ENCODE peak calls at places on chromosomes 4 and X, in five cellular contexts. Q, N, B, U and A are unnamed samples.

GRCh38 chr4:156830356-156830755 is 141.2 kb downstream of the PDGFC start:
- DNase-seq in Q (no peak), N (no peak), B (no peak), U (no peak), A (no peak)

GRCh38 chr4:41644288-41644914 is 104.1 kb downstream of the PHOX2B start:
- DNase-seq in Q (peak; percentile 63), N (peak; percentile 87), B (peak; percentile 86), U (peak; percentile 77), A (peak; percentile 80)

GRCh38 chr4:168273838-168274237 is 44.7 kb downstream of the DDX60 start:
- DNase-seq in Q (no peak), N (no peak), B (no peak), U (no peak), A (no peak)

GRCh38 chrX:130085551-130085986 is 24.7 kb downstream of the ELF4 start:
- DNase-seq in Q (no peak), N (no peak), B (no peak), U (no peak), A (no peak)

GRCh38 chr4:58138786-58139185 is 1028.6 kb upstream of the IGFBP7 start:
- DNase-seq in Q (no peak), N (no peak), B (no peak), U (no peak), A (no peak)

GRCh38 chrX:150476183-150476699 is 92.2 kb upstream of the MTM1 start:
- DNase-seq in Q (no peak), N (no peak), B (no peak), U (no peak), A (no peak)

GRCh38 chrX:9765072-9765736 is 443 bp downstream of the GPR143 start:
- DNase-seq in Q (no peak), N (no peak), B (no peak), U (no peak), A (no peak)

GRCh38 chr4:105164548-105164947 is 17.9 kb downstream of the TET2 start:
- DNase-seq in Q (no peak), N (no peak), B (no peak), U (no peak), A (no peak)

GRCh38 chr4:170675568-170676262 is 586.0 kb upstream of the AADAT start:
- DNase-seq in Q (no peak), N (no peak), B (no peak), U (no peak), A (no peak)

GRCh38 chrX:16838202-16839066 is 31.7 kb downstream of the RBBP7 start:
- DNase-seq in Q (no peak), N (no peak), B (peak; percentile 66), U (peak; percentile 19), A (no peak)

GRCh38 chr4:137755033-137755471 is 222.8 kb upstream of the PCDH18 start:
- DNase-seq in Q (no peak), N (no peak), B (no peak), U (no peak), A (no peak)

GRCh38 chr4:169348541-169348940 is 77.8 kb upstream of the SH3RF1 start:
- DNase-seq in Q (no peak), N (no peak), B (no peak), U (no peak), A (no peak)

GRCh38 chr4:99960648-99961047 is 10.6 kb upstream of the H2AZ1 start:
- DNase-seq in Q (no peak), N (no peak), B (no peak), U (no peak), A (no peak)

GRCh38 chr4:180913750-180914149 is 1329.5 kb upstream of the TENM3 start:
- DNase-seq in Q (no peak), N (no peak), B (no peak), U (no peak), A (no peak)

GRCh38 chr4:8554555-8555100 is 25.6 kb upstream of the GPR78 start:
- DNase-seq in Q (no peak), N (peak; percentile 56), B (no peak), U (no peak), A (no peak)

GRCh38 chrX:120672841-120673530 is 43.1 kb upstream of the C1GALT1C1 start:
- DNase-seq in Q (no peak), N (no peak), B (no peak), U (no peak), A (no peak)

GRCh38 chr4:102247041-102247440 is 98.2 kb downstream of the SLC39A8 start:
- DNase-seq in Q (no peak), N (no peak), B (no peak), U (no peak), A (no peak)

GRCh38 chr4:71974681-71975080 is 57.1 kb upstream of the NPFFR2 start:
- DNase-seq in Q (no peak), N (no peak), B (no peak), U (no peak), A (no peak)

GRCh38 chr4:150297861-150298474 is 219.7 kb downstream of the DCLK2 start:
- DNase-seq in Q (no peak), N (peak; percentile 76), B (peak; percentile 62), U (no peak), A (no peak)

GRCh38 chr4:16969696-16970135 is 71.3 kb upstream of the LDB2 start:
- DNase-seq in Q (no peak), N (peak; percentile 95), B (no peak), U (no peak), A (no peak)

GRCh38 chr4:109872950-109873656 is 25.2 kb downstream of the LRIT3 start:
- DNase-seq in Q (no peak), N (no peak), B (no peak), U (no peak), A (no peak)

GRCh38 chr4:148747721-148748268 is 305.6 kb upstream of the NR3C2 start:
- DNase-seq in Q (no peak), N (no peak), B (no peak), U (no peak), A (no peak)

GRCh38 chrX:153771261-153771681 is 7.2 kb downstream of the PLXNB3 start:
- DNase-seq in Q (no peak), N (no peak), B (no peak), U (no peak), A (no peak)

GRCh38 chrX:16112428-16112827 is 10.9 kb upstream of the GRPR start:
- DNase-seq in Q (no peak), N (no peak), B (no peak), U (no peak), A (no peak)

GRCh38 chr4:26860922-26861433 is 337 bp downstream of the STIM2 start:
- DNase-seq in Q (peak; percentile 61), N (peak; percentile 79), B (peak; percentile 74), U (peak; percentile 55), A (peak; percentile 69)

GRCh38 chr4:43837171-43837570 is 611.4 kb downstream of the KCTD8 start:
- DNase-seq in Q (no peak), N (no peak), B (no peak), U (no peak), A (no peak)

GRCh38 chr4:112704991-112705845 is 68.3 kb downstream of the LARP7 start:
- DNase-seq in Q (peak; percentile 57), N (peak; percentile 78), B (peak; percentile 87), U (peak; percentile 50), A (peak; percentile 79)

GRCh38 chr4:169051936-169052335 is 41.9 kb upstream of the CBR4 start:
- DNase-seq in Q (no peak), N (no peak), B (no peak), U (no peak), A (no peak)

GRCh38 chr4:579543-580175 is 3.6 kb upstream of the TMEM271 start:
- DNase-seq in Q (no peak), N (no peak), B (no peak), U (no peak), A (no peak)

GRCh38 chrX:79413009-79413408 is 45.9 kb upstream of the ITM2A start:
- DNase-seq in Q (no peak), N (no peak), B (peak; percentile 14), U (no peak), A (no peak)

GRCh38 chrX:434946-435345 is 48.2 kb upstream of the PPP2R3B start:
- DNase-seq in Q (peak; percentile 43), N (peak; percentile 27), B (no peak), U (no peak), A (no peak)

GRCh38 chrX:129772796-129773431 is 6.8 kb upstream of the SASH3 start:
- DNase-seq in Q (no peak), N (peak; percentile 78), B (no peak), U (peak; percentile 43), A (peak; percentile 91)

GRCh38 chr4:10963958-10964705 is 279.6 kb upstream of the CLNK start:
- DNase-seq in Q (no peak), N (no peak), B (no peak), U (no peak), A (no peak)

GRCh38 chr4:40251366-40251765 is 54.5 kb downstream of the RHOH start:
- DNase-seq in Q (no peak), N (no peak), B (no peak), U (no peak), A (no peak)
- H3K27ac ChIP-seq in Q (no peak overlapping the region), N (no peak overlapping the region), B (no peak overlapping the region), U (no peak overlapping the region), A (no peak overlapping the region)

DNA sequence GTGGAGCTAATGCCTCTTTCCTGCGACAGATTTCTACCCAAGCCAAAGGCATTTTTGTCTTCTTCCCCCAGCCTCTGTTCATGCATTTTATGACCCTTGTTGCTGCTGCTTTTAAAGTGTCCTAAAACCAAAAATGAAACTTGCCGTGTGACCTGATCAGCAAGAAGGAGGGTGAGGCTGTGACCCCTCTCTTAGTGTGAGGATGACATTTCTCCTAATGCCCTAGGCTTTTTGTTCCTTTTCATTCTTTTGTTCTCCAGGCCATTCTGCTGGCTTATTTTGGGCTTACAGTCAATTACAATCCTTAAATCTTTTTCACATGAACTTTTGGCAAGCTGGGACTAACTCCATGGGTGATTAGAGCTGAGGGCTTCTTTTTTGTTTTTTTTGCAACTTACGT is 34.4 kb downstream of the PTTG2 start:
- DNase-seq in Q (no peak), N (no peak), B (no peak), U (no peak), A (no peak)
- H3K4me1 ChIP-seq in Q (no peaks in the 10 kb centered on the region), N (peaks cover 72% of the 10 kb centered on the region), B (peaks cover 19% of the 10 kb centered on the region), U (peaks cover 79% of the 10 kb centered on the region), A (peaks cover 5% of the 10 kb centered on the region)

DNA sequence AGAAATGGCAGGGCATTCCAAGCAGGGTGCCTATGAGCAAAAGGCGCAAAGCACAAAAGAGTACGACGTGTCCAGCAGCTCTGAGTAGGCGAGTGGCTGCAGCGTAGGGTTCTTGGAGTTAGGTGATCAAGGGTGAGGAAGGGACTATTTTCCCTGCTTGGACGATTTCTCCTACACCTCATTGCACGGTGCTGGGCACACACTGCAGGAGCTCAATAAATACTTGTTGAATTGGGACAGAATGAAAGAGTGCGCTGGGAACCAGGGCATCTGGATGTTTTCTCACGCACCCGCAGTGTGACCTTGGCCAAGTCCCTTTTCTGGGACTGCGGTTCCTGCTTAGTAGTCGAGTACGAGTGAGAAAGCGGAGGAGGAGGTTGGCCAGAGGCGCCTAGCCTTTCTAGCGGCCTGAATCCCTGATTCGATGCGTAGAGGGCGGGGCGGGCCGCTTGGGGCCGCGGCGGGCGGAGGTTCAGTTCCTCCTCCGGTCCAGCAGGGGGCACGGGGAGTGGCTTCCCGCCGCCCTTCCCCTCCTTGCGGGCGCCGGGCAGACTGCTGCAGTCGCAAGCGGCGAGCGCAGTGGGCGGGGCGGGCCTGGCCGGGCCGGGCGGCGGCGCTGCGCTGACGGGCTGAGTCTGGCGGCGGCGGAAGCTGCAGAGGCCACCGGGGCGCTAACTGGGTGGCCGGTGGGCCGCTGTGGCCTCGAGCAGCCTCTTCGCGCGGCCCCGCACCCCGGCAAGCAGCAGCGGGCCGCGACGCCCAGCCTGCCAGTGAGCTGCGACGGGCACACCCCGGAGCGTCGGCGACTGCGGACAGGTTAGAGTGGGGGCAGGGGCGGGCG is at the start of gene FAM199X:
- DNase-seq in Q (peak; percentile 85), N (peak; percentile 94), B (peak; percentile 96), U (peak; percentile 89), A (peak; percentile 92)
- H3K27ac ChIP-seq in Q (peak within 1 kb of the TSS; percentile 88), N (peak within 1 kb of the TSS; percentile 86), B (peak within 1 kb of the TSS; percentile 88), U (peak within 1 kb of the TSS; percentile 88), A (no peak within 1 kb of the TSS)

GRCh38 chrX:19790829-19791228 is 96.6 kb downstream of the SH3KBP1 start:
- DNase-seq in Q (no peak), N (no peak), B (no peak), U (no peak), A (no peak)
- H3K4me1 ChIP-seq in Q (no peaks in the 10 kb centered on the region), N (no peaks in the 10 kb centered on the region), B (no peaks in the 10 kb centered on the region), U (no peaks in the 10 kb centered on the region), A (no peaks in the 10 kb centered on the region)